ENCODE peak calls at places on chromosomes 5 and 9, in four cellular contexts. C, B, O and G are unnamed samples.

GRCh38 chr9:13979941-13980318 is 334.0 kb downstream of the NFIB start:
- DNase-seq in B (no peak), O (no peak), C (no peak), G (no peak)

GRCh38 chr9:95935861-95936578 is 60.5 kb downstream of the ERCC6L2 start:
- DNase-seq in C (no peak), B (no peak), O (no peak), G (no peak)

GRCh38 chr9:137069508-137070071 is 767 bp downstream of the SAPCD2 start:
- DNase-seq in O (peak; percentile 49), B (no peak), C (no peak), G (peak; percentile 60)

GRCh38 chr5:83530186-83530585 is 58.6 kb downstream of the VCAN start:
- DNase-seq in B (no peak), O (no peak), C (no peak), G (no peak)

GRCh38 chr9:94827584-94828304 is 101.2 kb downstream of the AOPEP start:
- DNase-seq in B (no peak), O (no peak), C (peak; percentile 96), G (no peak)

GRCh38 chr9:4301971-4302427 is 2.1 kb upstream of the GLIS3 start:
- DNase-seq in C (no peak), O (no peak), B (no peak), G (no peak)

GRCh38 chr9:77648458-77649108 is 461 bp upstream of the GNA14 start:
- DNase-seq in O (no peak), C (no peak), B (no peak), G (peak; percentile 81)

GRCh38 chr9:86353591-86354047 is 591 bp downstream of the TUT7 start:
- DNase-seq in C (peak; percentile 10), O (no peak), B (no peak), G (peak; percentile 43)

GRCh38 chr9:128072144-128073021 is 4.4 kb downstream of the SLC25A25 start:
- DNase-seq in O (no peak), C (no peak), B (peak; percentile 87), G (no peak)

GRCh38 chr5:68898961-68899471 is 194.8 kb upstream of the SLC30A5 start:
- DNase-seq in B (no peak), O (no peak), C (no peak), G (peak; percentile 51)

GRCh38 chr5:157109744-157110143 is 900 bp upstream of the HAVCR2 start:
- DNase-seq in C (no peak), O (no peak), B (peak; percentile 59), G (no peak)

GRCh38 chr5:51172853-51173635 is 210.2 kb upstream of the ISL1 start:
- DNase-seq in B (no peak), O (no peak), C (no peak), G (peak; percentile 53)

GRCh38 chr5:105956456-105957177 is 1714.1 kb downstream of the EFNA5 start:
- DNase-seq in B (no peak), C (no peak), O (no peak), G (no peak)

GRCh38 chr5:1793966-1794895 is 5.4 kb downstream of the MRPL36 start:
- DNase-seq in O (no peak), C (peak; percentile 52), B (no peak), G (no peak)

GRCh38 chr5:35884789-35885172 is 28.1 kb downstream of the IL7R start:
- DNase-seq in C (no peak), B (no peak), O (no peak), G (no peak)

GRCh38 chr5:154940375-154940771 is 500 bp upstream of the MRPL22 start:
- DNase-seq in C (no peak), O (no peak), B (no peak), G (no peak)

GRCh38 chr5:6652025-6652424 is 18.8 kb downstream of the SRD5A1 start:
- DNase-seq in C (no peak), B (peak; percentile 33), O (no peak), G (no peak)

GRCh38 chr9:123407537-123407828 is 51.5 kb downstream of the CRB2 start:
- DNase-seq in C (no peak), B (no peak), O (no peak), G (no peak)

GRCh38 chr9:94213513-94214124 is 45.5 kb upstream of the ZNF169 start:
- DNase-seq in C (peak; percentile 68), B (peak; percentile 50), O (peak; percentile 85), G (peak; percentile 93)

GRCh38 chr5:108093186-108093585 is 288.7 kb downstream of the FBXL17 start:
- DNase-seq in B (no peak), O (no peak), C (no peak), G (peak; percentile 68)

GRCh38 chr9:13088734-13089427 is 190.6 kb downstream of the MPDZ start:
- DNase-seq in O (peak; percentile 51), B (no peak), C (peak; percentile 36), G (peak; percentile 89)

DNA sequence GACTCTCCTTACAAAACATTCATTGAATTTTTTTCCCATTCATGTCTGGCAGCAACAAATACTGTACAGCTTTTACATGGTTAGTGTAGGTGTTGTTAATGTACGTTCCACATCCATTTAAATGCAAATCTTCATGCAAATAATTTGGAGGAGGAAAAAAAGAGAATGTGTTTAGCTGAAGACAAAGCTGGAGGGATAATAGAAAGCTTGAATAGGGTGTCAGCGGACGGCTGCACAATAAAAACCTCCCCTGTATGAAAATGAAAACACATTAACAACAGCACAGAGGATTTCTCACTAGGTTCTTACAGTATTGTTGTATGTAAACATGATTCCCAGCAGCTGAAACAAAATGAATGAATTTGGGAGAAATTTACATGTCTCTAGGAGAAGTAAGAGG is 231.5 kb downstream of the ZNF608 start:
- DNase-seq in C (no peak), O (no peak), B (no peak), G (no peak)
- TF ChIP-seq CREB1 in C (no peak), O (no peak), B (no peak), G (no peak)

GRCh38 chr9:90914868-90915483 is 113.4 kb downstream of the SYK start:
- DNase-seq in O (peak; percentile 76), C (peak; percentile 63), B (peak; percentile 33), G (peak; percentile 86)
- TF ChIP-seq REST in O (no peak), C (no peak), B (no peak), G (no peak)

DNA sequence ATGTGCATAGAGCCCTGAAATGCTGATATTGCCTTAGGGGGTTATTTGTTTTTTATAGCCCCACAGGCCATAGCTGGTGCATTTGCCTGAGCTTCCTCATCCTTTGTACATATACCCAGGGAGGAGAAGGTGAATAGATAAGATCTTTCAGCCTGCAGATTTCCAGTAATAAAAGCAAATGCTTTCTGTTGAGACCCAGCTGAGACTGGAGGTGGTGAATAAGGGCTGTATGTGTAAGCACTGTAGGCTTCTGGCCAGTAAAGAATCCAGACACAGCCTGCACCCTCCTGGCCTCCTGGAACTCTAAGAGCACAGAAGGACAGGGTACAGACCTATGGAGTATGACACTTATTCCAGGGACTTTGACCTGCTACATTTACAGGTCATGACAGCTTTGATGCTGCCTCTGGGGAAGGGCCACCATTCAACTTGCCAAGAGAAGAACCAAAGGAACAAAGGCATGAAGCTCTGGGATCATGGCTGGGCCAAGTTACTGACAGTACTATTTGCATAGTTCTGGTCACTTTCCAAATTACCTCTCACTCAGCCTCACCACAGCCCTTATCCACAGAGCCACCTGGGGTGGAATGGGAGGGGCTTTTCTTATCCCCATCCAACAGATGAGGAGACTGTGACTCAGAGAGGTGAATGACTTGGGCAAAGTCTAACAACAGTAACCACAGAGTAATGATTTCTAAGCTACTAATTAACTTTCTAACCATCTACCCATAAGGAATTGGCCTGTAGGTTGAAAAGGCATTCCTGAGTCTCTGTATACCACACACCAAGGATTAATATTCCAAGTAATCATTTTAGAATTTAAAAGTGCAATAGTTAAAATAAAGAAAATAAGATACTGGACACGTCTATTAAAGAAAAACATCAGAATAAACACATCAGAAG is 604.5 kb upstream of the KLF4 start:
- DNase-seq in C (peak; percentile 10), O (peak; percentile 89), B (no peak), G (no peak)
- TF ChIP-seq CREB1 in C (no peak), O (peak; percentile 76), B (no peak), G (no peak)

GRCh38 chr5:144170276-144171024 is at the start of the genes KCTD16 and YIPF5:
- DNase-seq in B (peak; percentile 96), C (peak; percentile 94), O (peak; percentile 94), G (peak; percentile 99)
- TF ChIP-seq REST in B (no peak), C (no peak), O (no peak), G (no peak)

DNA sequence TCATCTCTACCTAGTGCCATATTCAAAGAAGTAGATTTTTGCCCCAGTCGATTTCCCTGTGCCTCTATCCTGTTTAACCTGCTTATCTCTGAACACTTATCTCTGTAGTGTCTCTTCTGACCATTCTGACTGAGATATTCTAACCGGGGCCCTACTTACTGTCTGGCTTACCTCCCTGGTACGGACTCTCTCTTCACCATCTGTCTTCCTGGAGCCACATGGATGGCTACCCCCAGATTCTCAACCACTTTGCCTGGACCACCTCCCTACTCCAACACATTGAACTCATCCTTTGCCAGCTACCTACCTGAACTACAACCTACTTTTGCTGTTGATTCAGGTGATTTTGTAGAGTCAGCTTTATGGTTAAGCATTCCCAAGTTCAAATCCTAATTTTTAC is 397.4 kb upstream of the SLC24A2 start:
- DNase-seq in B (no peak), O (no peak), C (no peak), G (no peak)
- TF ChIP-seq CREB1 in B (no peak), O (no peak), C (no peak), G (no peak)